ENCODE peak calls at places on chromosomes 1 and 21, in four cellular contexts. S is SW480, Y is pancreas, H is brain microvascular endothelial cell. Z is an unnamed sample.

GRCh38 chr1:237736372-237737029 is 154.2 kb downstream of the ZP4 start:
- DNase-seq in S (peak), Y (no peak), H (peak), Z (peak)

GRCh38 chr1:7218210-7218832 is 433.1 kb downstream of the CAMTA1 start:
- DNase-seq in S (peak), Y (no peak), H (peak), Z (peak)

GRCh38 chr1:35345439-35345981 is 77.0 kb downstream of the ZMYM4 start:
- DNase-seq in S (no peak), Y (no peak), H (no peak), Z (no peak)

GRCh38 chr1:216902669-216903388 is 179.6 kb upstream of the ESRRG start:
- DNase-seq in S (peak), Y (no peak), H (no peak), Z (peak)

GRCh38 chr1:43274125-43274803 is 4.5 kb downstream of the TMEM125 start:
- DNase-seq in S (peak), Y (no peak), H (peak), Z (peak)

GRCh38 chr1:161728376-161729226 is 7.3 kb downstream of the FCRLB start:
- DNase-seq in S (no peak), Y (no peak), H (no peak), Z (no peak)

GRCh38 chr1:77484926-77485325 is 197.5 kb downstream of the ZZZ3 start:
- DNase-seq in S (no peak), Y (no peak), H (no peak), Z (no peak)

GRCh38 chr1:64508521-64509096 is 38.7 kb downstream of the CACHD1 start:
- DNase-seq in S (no peak), Y (no peak), H (no peak), Z (no peak)

GRCh38 chr1:203424861-203425667 is 50.5 kb upstream of the PRELP start:
- DNase-seq in S (no peak), Y (no peak), H (no peak), Z (no peak)

GRCh38 chr1:153310526-153310925 is 2.2 kb downstream of the PGLYRP3 start:
- DNase-seq in S (no peak), Y (no peak), H (no peak), Z (no peak)

GRCh38 chr1:243710467-243710866 is 139.6 kb downstream of the AKT3 start:
- DNase-seq in S (no peak), Y (no peak), H (no peak), Z (no peak)

GRCh38 chr1:54163573-54163972 is 10.8 kb upstream of the CDCP2 start:
- DNase-seq in S (no peak), Y (no peak), H (no peak), Z (no peak)

GRCh38 chr21:46482225-46482845 is 23.6 kb downstream of the DIP2A start:
- DNase-seq in S (no peak), Y (no peak), H (no peak), Z (no peak)

GRCh38 chr21:36747815-36748381 is 49.0 kb downstream of the SIM2 start:
- DNase-seq in S (peak), Y (peak), H (peak), Z (peak)

GRCh38 chr1:150550222-150551048 is 1.2 kb downstream of the ADAMTSL4 start:
- DNase-seq in S (no peak), Y (no peak), H (no peak), Z (no peak)

GRCh38 chr21:31908106-31909031 is 35.5 kb downstream of the HUNK start:
- DNase-seq in S (no peak), Y (peak), H (no peak), Z (no peak)

GRCh38 chr1:112677501-112677900 is 3.0 kb downstream of the MOV10 start:
- DNase-seq in S (no peak), Y (no peak), H (no peak), Z (no peak)

GRCh38 chr1:99198377-99198776 is 65.9 kb upstream of the PLPPR4 start:
- DNase-seq in S (no peak), Y (no peak), H (no peak), Z (no peak)

Z was measured in cardiac muscle cell.